ENCODE peak calls at places on chromosomes 7 and 10, in ten cellular contexts. I is NCI-H1417, K is mesendoderm, N is LoVo, P is NCI-H1105 treated with DMSO at 0.1 percent for 48 hours, M is NCI-H446, R is spleen, Q is H9, S is nucleus accumbens, Y is colonic mucosa. B is an unnamed sample.

GRCh38 chr7:22651534-22652243 is 75.3 kb upstream of the IL6 start:
- DNase-seq in I (no peak), S (no peak), P (no peak), Y (no peak), N (no peak), Q (no peak), M (no peak), K (peak; percentile 61), R (no peak), B (peak; percentile 35)

GRCh38 chr7:28722684-28723083 is 235.4 kb downstream of the TRIL start:
- DNase-seq in M (no peak), R (no peak), N (no peak), K (no peak), P (peak; percentile 96), S (no peak), I (peak; percentile 98), Y (no peak), Q (no peak), B (no peak)

GRCh38 chr10:73992899-73993788 is 4.8 kb upstream of the VCL start:
- DNase-seq in R (no peak), Y (no peak), M (no peak), N (no peak), Q (no peak), P (no peak), K (no peak), I (no peak), S (no peak), B (peak; percentile 88)

GRCh38 chr7:130242198-130243014 is 24.3 kb upstream of the CPA2 start:
- DNase-seq in R (peak; percentile 82), I (peak; percentile 76), Y (peak; percentile 60), K (peak; percentile 67), P (peak; percentile 63), N (peak; percentile 40), Q (peak; percentile 67), M (peak; percentile 45), S (no peak), B (peak; percentile 92)

GRCh38 chr10:127228195-127228785 is 31.9 kb upstream of the INSYN2A start:
- DNase-seq in P (no peak), Q (no peak), K (peak; percentile 7), I (no peak), M (no peak), R (no peak), N (no peak), Y (no peak), S (no peak), B (peak; percentile 27)

GRCh38 chr7:101945034-101945758 is 127.8 kb downstream of the CUX1 start:
- DNase-seq in Y (no peak), S (no peak), K (no peak), P (no peak), N (no peak), I (peak; percentile 17), Q (no peak), M (no peak), R (no peak), B (no peak)

GRCh38 chr7:28656529-28656928 is 244.2 kb downstream of the CREB5 start:
- DNase-seq in R (no peak), S (no peak), M (no peak), K (no peak), P (no peak), Q (no peak), N (no peak), Y (no peak), I (no peak), B (no peak)

GRCh38 chr7:73983437-73984164 is 44.4 kb upstream of the ELN start:
- DNase-seq in R (peak; percentile 62), M (no peak), K (no peak), N (no peak), S (no peak), Q (no peak), I (no peak), P (no peak), Y (no peak), B (no peak)

GRCh38 chr7:159094919-159095915 is 49.5 kb downstream of the VIPR2 start:
- DNase-seq in R (no peak), Y (no peak), I (no peak), M (no peak), S (no peak), N (no peak), P (no peak), Q (peak; percentile 9), K (no peak), B (no peak)

B was measured in amniotic epithelial cell.